ENCODE peak calls at places on chromosomes 1 and 21, in six cellular contexts. One of them, this sample, is unnamed.

GRCh38 chr1:10082785-10083479 is 50.2 kb downstream of the UBE4B start:
- DNase-seq in fibroblast of mammary gland: peak
- DNase-seq in lung: no peak
- DNase-seq in endodermal cell: no peak
- DNase-seq in Peyer's patch: no peak
- DNase-seq in choroid plexus epithelial cell: peak
- DNase-seq in this sample: no peak

GRCh38 chr1:198829948-198830347 is 191.1 kb downstream of the PTPRC start:
- DNase-seq in fibroblast of mammary gland: peak
- DNase-seq in lung: no peak
- DNase-seq in endodermal cell: peak
- DNase-seq in Peyer's patch: no peak
- DNase-seq in choroid plexus epithelial cell: peak
- DNase-seq in this sample: no peak

GRCh38 chr1:225447649-225448048 is 19.8 kb upstream of the LBR start:
- DNase-seq in fibroblast of mammary gland: peak
- DNase-seq in lung: no peak
- DNase-seq in endodermal cell: no peak
- DNase-seq in Peyer's patch: peak
- DNase-seq in choroid plexus epithelial cell: peak
- DNase-seq in this sample: no peak

GRCh38 chr1:155008015-155008941 is 5.7 kb downstream of the ZBTB7B start:
- DNase-seq in fibroblast of mammary gland: no peak
- DNase-seq in lung: no peak
- DNase-seq in endodermal cell: no peak
- DNase-seq in Peyer's patch: peak
- DNase-seq in choroid plexus epithelial cell: no peak
- DNase-seq in this sample: no peak

GRCh38 chr1:32989160-32989894 is 24.7 kb upstream of the RNF19B start:
- DNase-seq in fibroblast of mammary gland: peak
- DNase-seq in lung: peak
- DNase-seq in endodermal cell: peak
- DNase-seq in Peyer's patch: peak
- DNase-seq in choroid plexus epithelial cell: peak
- DNase-seq in this sample: no peak

GRCh38 chr1:74733616-74734484 is 898 bp downstream of the TYW3 start:
- DNase-seq in fibroblast of mammary gland: peak
- DNase-seq in lung: no peak
- DNase-seq in endodermal cell: no peak
- DNase-seq in Peyer's patch: peak
- DNase-seq in choroid plexus epithelial cell: peak
- DNase-seq in this sample: peak

GRCh38 chr1:3401585-3402257 is 52.7 kb upstream of the ARHGEF16 start:
- DNase-seq in fibroblast of mammary gland: no peak
- DNase-seq in lung: no peak
- DNase-seq in endodermal cell: no peak
- DNase-seq in Peyer's patch: no peak
- DNase-seq in choroid plexus epithelial cell: no peak
- DNase-seq in this sample: no peak

GRCh38 chr1:217955723-217956122 is 324.6 kb downstream of the SPATA17 start:
- DNase-seq in fibroblast of mammary gland: no peak
- DNase-seq in lung: no peak
- DNase-seq in endodermal cell: peak
- DNase-seq in Peyer's patch: no peak
- DNase-seq in choroid plexus epithelial cell: no peak
- DNase-seq in this sample: no peak

GRCh38 chr1:116855220-116855619 is 54.5 kb upstream of the PTGFRN start:
- DNase-seq in fibroblast of mammary gland: peak
- DNase-seq in lung: no peak
- DNase-seq in endodermal cell: peak
- DNase-seq in Peyer's patch: peak
- DNase-seq in choroid plexus epithelial cell: peak
- DNase-seq in this sample: no peak

GRCh38 chr21:44379991-44380865 is 26.8 kb downstream of the TRPM2 start:
- DNase-seq in fibroblast of mammary gland: no peak
- DNase-seq in lung: no peak
- DNase-seq in endodermal cell: peak
- DNase-seq in Peyer's patch: peak
- DNase-seq in choroid plexus epithelial cell: no peak
- DNase-seq in this sample: no peak

DNA sequence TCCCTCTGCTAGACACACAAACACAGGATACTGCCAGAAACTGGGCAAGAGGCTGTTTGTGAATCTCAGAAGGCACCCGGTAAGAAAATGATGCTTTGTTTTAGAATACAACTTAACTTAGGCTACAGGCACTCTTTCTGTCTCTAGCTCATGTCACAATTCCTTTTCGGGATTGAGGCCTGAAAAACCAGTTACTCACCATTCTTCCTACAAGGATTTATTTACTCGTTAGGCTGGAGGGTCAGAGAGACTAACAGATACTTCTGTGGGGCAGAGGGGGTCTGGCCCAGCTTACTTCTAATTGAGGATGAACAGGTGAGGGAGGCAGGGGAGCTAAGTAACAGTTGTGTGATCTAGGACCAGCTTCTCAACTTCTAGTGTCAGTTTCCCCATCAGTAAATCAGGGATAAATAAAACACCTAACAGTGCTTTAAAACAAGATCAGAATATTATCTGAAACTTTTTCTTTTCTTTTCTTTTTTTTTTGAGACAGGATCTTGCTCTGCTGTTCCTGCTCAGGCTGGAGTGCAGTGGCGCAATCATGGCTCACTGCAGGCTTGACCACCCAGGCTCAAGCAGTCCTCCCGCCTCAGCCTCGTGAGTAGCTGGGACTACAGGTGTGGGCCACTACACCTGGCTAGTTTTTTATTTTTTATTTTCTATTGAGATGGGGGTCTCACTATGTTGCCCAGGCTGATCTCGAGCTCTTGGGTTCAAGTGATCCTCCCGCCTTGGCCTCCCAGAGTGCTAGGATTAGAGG is 31.9 kb downstream of the NFYC start:
- DNase-seq in fibroblast of mammary gland: no peak
- DNase-seq in lung: no peak
- DNase-seq in endodermal cell: no peak
- DNase-seq in Peyer's patch: no peak
- DNase-seq in choroid plexus epithelial cell: no peak
- DNase-seq in this sample: no peak
- H3K4me3 ChIP-seq in fibroblast of mammary gland: no peak
- H3K4me3 ChIP-seq in lung: no peak
- H3K4me3 ChIP-seq in endodermal cell: no peak
- H3K4me3 ChIP-seq in Peyer's patch: no peak
- H3K4me3 ChIP-seq in choroid plexus epithelial cell: no peak
- H3K4me3 ChIP-seq in this sample: no peak

GRCh38 chr1:23099171-23099536 is 69.5 kb downstream of the LUZP1 start:
- DNase-seq in fibroblast of mammary gland: no peak
- DNase-seq in lung: no peak
- DNase-seq in endodermal cell: no peak
- DNase-seq in Peyer's patch: no peak
- DNase-seq in choroid plexus epithelial cell: no peak
- DNase-seq in this sample: no peak

GRCh38 chr1:23101891-23102688 is 66.6 kb downstream of the LUZP1 start:
- DNase-seq in fibroblast of mammary gland: peak
- DNase-seq in lung: no peak
- DNase-seq in endodermal cell: no peak
- DNase-seq in Peyer's patch: no peak
- DNase-seq in choroid plexus epithelial cell: no peak
- DNase-seq in this sample: no peak

GRCh38 chr1:23100074-23100748 is 68.4 kb downstream of the LUZP1 start:
- DNase-seq in fibroblast of mammary gland: peak
- DNase-seq in lung: no peak
- DNase-seq in endodermal cell: no peak
- DNase-seq in Peyer's patch: peak
- DNase-seq in choroid plexus epithelial cell: peak
- DNase-seq in this sample: no peak

GRCh38 chr1:23103001-23103879 is 65.4 kb downstream of the LUZP1 start:
- DNase-seq in fibroblast of mammary gland: peak
- DNase-seq in lung: no peak
- DNase-seq in endodermal cell: no peak
- DNase-seq in Peyer's patch: peak
- DNase-seq in choroid plexus epithelial cell: no peak
- DNase-seq in this sample: no peak

DNA sequence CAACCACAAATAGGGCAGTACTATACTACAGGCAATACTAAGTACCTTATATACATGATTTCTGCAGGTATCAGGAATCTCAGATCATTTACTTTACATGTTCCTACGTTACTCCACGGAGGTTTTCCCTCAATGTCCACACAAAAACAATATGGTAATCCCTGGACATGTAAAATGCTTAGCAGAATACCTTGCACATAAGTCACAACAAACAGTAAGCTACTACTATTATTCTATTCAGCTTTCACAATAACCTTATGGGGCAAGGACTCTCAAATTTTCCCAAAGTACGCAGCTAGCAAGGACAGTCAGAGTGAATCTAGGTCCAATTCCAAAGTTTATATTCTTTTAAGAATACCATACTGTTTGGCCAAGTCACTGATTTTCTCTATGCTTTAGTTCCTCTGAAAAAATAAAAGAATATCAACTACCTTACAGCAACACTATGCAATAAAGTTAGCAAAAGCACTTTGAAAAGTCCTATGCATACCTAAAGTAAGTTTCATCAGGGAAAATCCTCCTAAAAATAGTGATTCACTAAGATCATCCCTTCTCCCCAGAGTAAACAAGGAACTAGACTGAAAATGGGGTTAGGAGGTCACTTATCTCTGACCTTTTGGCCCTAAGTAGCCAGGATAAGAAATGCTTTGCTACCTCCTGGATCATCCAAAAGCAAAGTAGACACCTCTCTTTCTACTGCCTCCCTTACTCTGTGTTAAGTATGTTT is 67.4 kb downstream of the LUZP1 start:
- DNase-seq in fibroblast of mammary gland: peak
- DNase-seq in lung: no peak
- DNase-seq in endodermal cell: no peak
- DNase-seq in Peyer's patch: no peak
- DNase-seq in choroid plexus epithelial cell: no peak
- DNase-seq in this sample: no peak
- H3K4me3 ChIP-seq in fibroblast of mammary gland: no peak
- H3K4me3 ChIP-seq in lung: no peak
- H3K4me3 ChIP-seq in endodermal cell: no peak
- H3K4me3 ChIP-seq in Peyer's patch: no peak
- H3K4me3 ChIP-seq in choroid plexus epithelial cell: no peak
- H3K4me3 ChIP-seq in this sample: no peak

DNA sequence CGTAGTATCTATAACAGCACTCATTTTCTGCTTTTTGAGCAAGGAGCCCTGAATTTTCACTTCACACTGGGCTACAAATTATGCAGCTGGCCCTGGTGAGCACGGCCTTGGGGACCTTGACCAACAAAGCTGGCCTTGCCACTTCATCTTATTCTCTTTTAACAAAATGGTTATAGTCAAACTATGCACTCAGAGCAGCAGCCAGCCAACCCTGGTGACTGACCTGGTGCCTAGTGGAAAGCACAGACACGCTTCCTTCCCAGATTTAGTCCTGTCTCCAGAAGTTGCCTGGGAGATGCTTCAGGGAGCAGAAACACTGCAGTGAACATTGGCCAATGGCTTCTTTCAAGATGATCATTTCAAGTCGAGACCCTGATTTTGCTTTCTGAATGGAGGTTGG is 249.4 kb downstream of the SIPA1L2 start:
- DNase-seq in fibroblast of mammary gland: no peak
- DNase-seq in lung: no peak
- DNase-seq in endodermal cell: no peak
- DNase-seq in Peyer's patch: no peak
- DNase-seq in choroid plexus epithelial cell: no peak
- DNase-seq in this sample: no peak
- H3K4me3 ChIP-seq in fibroblast of mammary gland: no peak
- H3K4me3 ChIP-seq in lung: no peak
- H3K4me3 ChIP-seq in endodermal cell: no peak
- H3K4me3 ChIP-seq in Peyer's patch: no peak
- H3K4me3 ChIP-seq in choroid plexus epithelial cell: no peak
- H3K4me3 ChIP-seq in this sample: no peak

GRCh38 chr1:182603646-182604127 is 502 bp downstream of the RGS16 start:
- DNase-seq in fibroblast of mammary gland: no peak
- DNase-seq in lung: no peak
- DNase-seq in endodermal cell: no peak
- DNase-seq in Peyer's patch: no peak
- DNase-seq in choroid plexus epithelial cell: no peak
- DNase-seq in this sample: no peak

GRCh38 chr1:182602945-182603645 is 1.1 kb downstream of the RGS16 start:
- DNase-seq in fibroblast of mammary gland: no peak
- DNase-seq in lung: peak
- DNase-seq in endodermal cell: no peak
- DNase-seq in Peyer's patch: no peak
- DNase-seq in choroid plexus epithelial cell: no peak
- DNase-seq in this sample: no peak

GRCh38 chr1:182604835-182605164 is 611 bp upstream of the RGS16 start:
- DNase-seq in fibroblast of mammary gland: no peak
- DNase-seq in lung: no peak
- DNase-seq in endodermal cell: no peak
- DNase-seq in Peyer's patch: no peak
- DNase-seq in choroid plexus epithelial cell: no peak
- DNase-seq in this sample: no peak

GRCh38 chr1:182601926-182602325 is 2.3 kb downstream of the RGS16 start:
- DNase-seq in fibroblast of mammary gland: no peak
- DNase-seq in lung: no peak
- DNase-seq in endodermal cell: no peak
- DNase-seq in Peyer's patch: no peak
- DNase-seq in choroid plexus epithelial cell: no peak
- DNase-seq in this sample: no peak

GRCh38 chr1:182604128-182604834 is at the start of gene RGS16:
- DNase-seq in fibroblast of mammary gland: peak
- DNase-seq in lung: peak
- DNase-seq in endodermal cell: peak
- DNase-seq in Peyer's patch: peak
- DNase-seq in choroid plexus epithelial cell: peak
- DNase-seq in this sample: peak
- H3K4me3 ChIP-seq in fibroblast of mammary gland: peak
- H3K4me3 ChIP-seq in lung: peak
- H3K4me3 ChIP-seq in endodermal cell: peak
- H3K4me3 ChIP-seq in Peyer's patch: peak
- H3K4me3 ChIP-seq in choroid plexus epithelial cell: peak
- H3K4me3 ChIP-seq in this sample: peak

DNA sequence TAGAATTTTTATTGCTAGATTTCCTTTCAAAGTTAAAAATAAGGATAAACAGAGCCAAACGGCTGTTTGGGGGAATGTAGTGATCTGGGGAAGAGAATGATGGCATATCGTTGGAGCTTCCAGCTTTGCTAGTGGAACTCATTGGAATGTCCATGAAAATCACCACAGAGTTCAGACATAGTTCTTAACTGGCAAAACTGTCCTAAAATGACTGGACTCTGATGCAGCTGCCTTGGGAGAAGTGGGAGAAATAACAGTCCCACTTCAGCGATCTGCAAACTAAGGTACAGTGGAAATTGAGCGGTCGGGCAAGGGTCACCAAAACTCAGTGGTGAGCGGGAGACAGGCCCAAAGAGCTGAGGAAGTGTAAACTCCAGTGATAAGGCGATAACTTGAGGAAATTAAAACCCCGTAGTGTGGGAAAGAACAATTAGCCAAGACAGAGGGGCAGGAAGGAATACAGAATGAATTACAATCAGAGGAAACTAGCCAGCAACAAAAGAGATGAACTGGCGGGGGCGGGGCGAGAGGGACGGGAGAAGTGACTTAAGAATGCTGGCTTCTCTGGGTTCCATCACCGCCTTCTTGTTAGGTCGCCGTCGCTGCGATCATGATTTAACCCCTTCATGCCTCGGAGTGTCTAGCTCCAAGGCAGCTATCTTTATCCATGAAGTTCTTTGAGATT is 89.8 kb upstream of the ARHGAP29 start:
- DNase-seq in fibroblast of mammary gland: peak
- DNase-seq in lung: no peak
- DNase-seq in endodermal cell: peak
- DNase-seq in Peyer's patch: peak
- DNase-seq in choroid plexus epithelial cell: peak
- DNase-seq in this sample: peak
- H3K4me3 ChIP-seq in fibroblast of mammary gland: no peak
- H3K4me3 ChIP-seq in lung: no peak
- H3K4me3 ChIP-seq in endodermal cell: peak
- H3K4me3 ChIP-seq in Peyer's patch: no peak
- H3K4me3 ChIP-seq in choroid plexus epithelial cell: no peak
- H3K4me3 ChIP-seq in this sample: no peak

This sample was measured in NT2/D1.